ENCODE peak calls at places on chromosomes 2 and 18, in seven cellular contexts. One of them, this sample, is unnamed.

GRCh38 chr2:68052717-68053422 is 9.9 kb downstream of the C1D start:
- DNase-seq in GM12878: no peak
- DNase-seq in K562: no peak
- DNase-seq in NT2/D1: no peak
- DNase-seq in SK-N-SH: no peak
- DNase-seq in HepG2: no peak
- DNase-seq in H1: no peak
- DNase-seq in this sample: no peak

GRCh38 chr2:217277646-217278048 is 417.8 kb upstream of the TNP1 start:
- DNase-seq in GM12878: no peak
- DNase-seq in K562: no peak
- DNase-seq in NT2/D1: no peak
- DNase-seq in SK-N-SH: no peak
- DNase-seq in HepG2: peak; percentile 11
- DNase-seq in H1: no peak
- DNase-seq in this sample: no peak

GRCh38 chr2:128765822-128766221 is 447.2 kb upstream of the HS6ST1 start:
- DNase-seq in GM12878: no peak
- DNase-seq in K562: no peak
- DNase-seq in NT2/D1: no peak
- DNase-seq in SK-N-SH: no peak
- DNase-seq in HepG2: no peak
- DNase-seq in H1: peak; percentile 29
- DNase-seq in this sample: no peak

GRCh38 chr18:79242246-79242645 is 153.5 kb upstream of the NFATC1 start:
- DNase-seq in GM12878: no peak
- DNase-seq in K562: no peak
- DNase-seq in NT2/D1: no peak
- DNase-seq in SK-N-SH: no peak
- DNase-seq in HepG2: no peak
- DNase-seq in H1: no peak
- DNase-seq in this sample: no peak

GRCh38 chr2:203808041-203808750 is 59.4 kb upstream of the CTLA4 start:
- DNase-seq in GM12878: no peak
- DNase-seq in K562: no peak
- DNase-seq in NT2/D1: no peak
- DNase-seq in SK-N-SH: no peak
- DNase-seq in HepG2: no peak
- DNase-seq in H1: no peak
- DNase-seq in this sample: no peak

GRCh38 chr2:144382848-144383247 is 137.1 kb downstream of the ZEB2 start:
- DNase-seq in GM12878: peak; percentile 80
- DNase-seq in K562: no peak
- DNase-seq in NT2/D1: no peak
- DNase-seq in SK-N-SH: no peak
- DNase-seq in HepG2: no peak
- DNase-seq in H1: no peak
- DNase-seq in this sample: no peak

GRCh38 chr2:128362186-128362888 is 43.7 kb upstream of the HS6ST1 start:
- DNase-seq in GM12878: no peak
- DNase-seq in K562: no peak
- DNase-seq in NT2/D1: no peak
- DNase-seq in SK-N-SH: no peak
- DNase-seq in HepG2: no peak
- DNase-seq in H1: no peak
- DNase-seq in this sample: no peak

GRCh38 chr2:132670961-132671781 is 1.2 kb upstream of the LYPD1 start:
- DNase-seq in GM12878: no peak
- DNase-seq in K562: no peak
- DNase-seq in NT2/D1: peak; percentile 80
- DNase-seq in SK-N-SH: peak; percentile 27
- DNase-seq in HepG2: no peak
- DNase-seq in H1: peak; percentile 77
- DNase-seq in this sample: peak; percentile 27

GRCh38 chr2:47420214-47420613 is 17.3 kb downstream of the MSH2 start:
- DNase-seq in GM12878: no peak
- DNase-seq in K562: no peak
- DNase-seq in NT2/D1: no peak
- DNase-seq in SK-N-SH: no peak
- DNase-seq in HepG2: no peak
- DNase-seq in H1: no peak
- DNase-seq in this sample: no peak

GRCh38 chr18:9348079-9348671 is 13.6 kb downstream of the TWSG1 start:
- DNase-seq in GM12878: peak; percentile 60
- DNase-seq in K562: no peak
- DNase-seq in NT2/D1: no peak
- DNase-seq in SK-N-SH: no peak
- DNase-seq in HepG2: no peak
- DNase-seq in H1: no peak
- DNase-seq in this sample: no peak

GRCh38 chr2:66364495-66364992 is 70.4 kb upstream of the MEIS1 start:
- DNase-seq in GM12878: no peak
- DNase-seq in K562: no peak
- DNase-seq in NT2/D1: no peak
- DNase-seq in SK-N-SH: no peak
- DNase-seq in HepG2: no peak
- DNase-seq in H1: no peak
- DNase-seq in this sample: no peak

GRCh38 chr2:37993135-37993534 is 68.0 kb downstream of the RMDN2 start:
- DNase-seq in GM12878: no peak
- DNase-seq in K562: no peak
- DNase-seq in NT2/D1: no peak
- DNase-seq in SK-N-SH: no peak
- DNase-seq in HepG2: no peak
- DNase-seq in H1: no peak
- DNase-seq in this sample: no peak

GRCh38 chr2:120709608-120710041 is 26.0 kb upstream of the GLI2 start:
- DNase-seq in GM12878: no peak
- DNase-seq in K562: no peak
- DNase-seq in NT2/D1: peak; percentile 90
- DNase-seq in SK-N-SH: peak; percentile 63
- DNase-seq in HepG2: no peak
- DNase-seq in H1: no peak
- DNase-seq in this sample: no peak

GRCh38 chr2:191352536-191352935 is 107.3 kb downstream of the MYO1B start:
- DNase-seq in GM12878: no peak
- DNase-seq in K562: no peak
- DNase-seq in NT2/D1: no peak
- DNase-seq in SK-N-SH: no peak
- DNase-seq in HepG2: no peak
- DNase-seq in H1: no peak
- DNase-seq in this sample: no peak
- TF ChIP-seq YY1 in GM12878: no peak
- TF ChIP-seq YY1 in K562: no peak
- TF ChIP-seq YY1 in NT2/D1: no peak
- TF ChIP-seq YY1 in SK-N-SH: no peak
- TF ChIP-seq YY1 in HepG2: no peak
- TF ChIP-seq YY1 in H1: no peak
- TF ChIP-seq YY1 in this sample: no peak

DNA sequence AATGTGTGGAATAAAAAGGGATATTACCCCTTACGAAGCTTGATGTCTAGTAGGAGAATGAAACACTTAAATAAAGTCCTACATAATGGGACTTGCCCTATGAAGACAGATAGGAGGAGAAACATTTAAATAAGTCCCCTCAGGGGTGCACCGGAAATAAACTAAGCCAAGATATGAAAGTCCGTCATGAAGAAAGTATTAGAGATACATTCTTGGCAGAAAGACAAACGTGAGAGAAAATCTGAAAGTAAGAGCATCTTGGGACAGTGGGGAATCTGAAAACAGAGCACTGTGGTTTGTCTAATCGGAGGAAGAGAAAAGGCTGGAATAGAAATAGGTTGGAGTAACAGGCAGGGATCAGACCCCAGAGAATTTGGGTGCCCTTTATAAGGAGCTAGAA is 516.9 kb upstream of the DSEL start:
- DNase-seq in GM12878: no peak
- DNase-seq in K562: no peak
- DNase-seq in NT2/D1: no peak
- DNase-seq in SK-N-SH: no peak
- DNase-seq in HepG2: no peak
- DNase-seq in H1: no peak
- DNase-seq in this sample: no peak
- TF ChIP-seq YY1 in GM12878: no peak
- TF ChIP-seq YY1 in K562: no peak
- TF ChIP-seq YY1 in NT2/D1: no peak
- TF ChIP-seq YY1 in SK-N-SH: no peak
- TF ChIP-seq YY1 in HepG2: no peak
- TF ChIP-seq YY1 in H1: no peak
- TF ChIP-seq YY1 in this sample: no peak

GRCh38 chr2:112942654-112943002 is 31.7 kb downstream of the IL37 start:
- DNase-seq in GM12878: no peak
- DNase-seq in K562: no peak
- DNase-seq in NT2/D1: no peak
- DNase-seq in SK-N-SH: no peak
- DNase-seq in HepG2: peak; percentile 18
- DNase-seq in H1: no peak
- DNase-seq in this sample: no peak

GRCh38 chr2:112940859-112941258 is 29.9 kb downstream of the IL37 start:
- DNase-seq in GM12878: no peak
- DNase-seq in K562: no peak
- DNase-seq in NT2/D1: no peak
- DNase-seq in SK-N-SH: no peak
- DNase-seq in HepG2: no peak
- DNase-seq in H1: no peak
- DNase-seq in this sample: no peak

GRCh38 chr2:112944971-112945370 is 32.8 kb upstream of the IL36G start:
- DNase-seq in GM12878: no peak
- DNase-seq in K562: no peak
- DNase-seq in NT2/D1: no peak
- DNase-seq in SK-N-SH: no peak
- DNase-seq in HepG2: no peak
- DNase-seq in H1: no peak
- DNase-seq in this sample: no peak

GRCh38 chr2:112939425-112939824 is 28.5 kb downstream of the IL37 start:
- DNase-seq in GM12878: no peak
- DNase-seq in K562: no peak
- DNase-seq in NT2/D1: no peak
- DNase-seq in SK-N-SH: no peak
- DNase-seq in HepG2: no peak
- DNase-seq in H1: no peak
- DNase-seq in this sample: no peak

DNA sequence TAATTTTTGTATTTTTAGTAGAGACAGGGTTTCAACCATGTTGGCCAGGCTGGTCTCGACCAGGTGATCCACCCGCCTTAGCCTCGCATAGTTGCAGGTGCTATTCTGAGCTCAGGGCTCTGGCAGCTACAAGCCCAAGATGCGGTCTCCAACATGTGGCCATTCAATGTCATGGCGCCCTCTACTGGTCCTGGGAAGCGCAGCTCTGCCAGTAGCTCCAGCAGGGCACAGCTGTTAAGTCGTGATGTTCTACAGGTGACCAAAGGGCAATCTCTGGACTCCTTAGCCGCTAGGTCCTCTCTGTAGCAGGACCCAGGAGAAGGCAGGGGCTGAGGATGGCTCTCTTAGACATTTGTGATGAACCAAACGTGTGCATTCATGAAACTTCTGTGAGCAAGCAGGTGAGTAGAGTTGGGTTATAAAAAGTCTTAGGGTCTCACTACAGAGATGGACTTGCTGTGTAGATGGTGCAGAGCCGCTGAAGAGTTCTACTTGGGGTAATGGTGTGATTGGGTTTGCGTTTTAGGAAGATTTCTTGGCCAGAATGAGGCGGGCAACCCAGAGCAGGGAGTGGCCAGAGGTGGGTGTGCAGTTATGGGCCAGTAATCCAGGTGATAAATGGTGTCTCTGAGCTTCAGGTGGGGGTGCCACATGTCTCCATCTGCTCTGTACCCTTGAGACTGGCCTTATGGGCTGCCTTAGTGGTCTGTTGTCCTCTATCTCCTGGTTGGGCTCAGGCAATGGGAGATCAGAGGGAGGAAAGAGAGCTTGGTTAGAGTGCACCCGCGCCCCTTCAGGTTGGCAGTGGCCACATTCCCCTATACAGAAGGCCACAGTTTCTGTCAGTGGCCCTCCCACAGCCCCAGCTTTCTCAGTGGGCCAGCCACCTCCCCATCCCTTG is 31.0 kb downstream of the IL37 start:
- DNase-seq in GM12878: peak; percentile 19
- DNase-seq in K562: peak; percentile 70
- DNase-seq in NT2/D1: peak; percentile 81
- DNase-seq in SK-N-SH: peak; percentile 53
- DNase-seq in HepG2: peak; percentile 70
- DNase-seq in H1: peak; percentile 88
- DNase-seq in this sample: peak; percentile 64
- TF ChIP-seq YY1 in GM12878: peak; percentile 76
- TF ChIP-seq YY1 in K562: no peak
- TF ChIP-seq YY1 in NT2/D1: no peak
- TF ChIP-seq YY1 in SK-N-SH: no peak
- TF ChIP-seq YY1 in HepG2: no peak
- TF ChIP-seq YY1 in H1: no peak
- TF ChIP-seq YY1 in this sample: no peak

DNA sequence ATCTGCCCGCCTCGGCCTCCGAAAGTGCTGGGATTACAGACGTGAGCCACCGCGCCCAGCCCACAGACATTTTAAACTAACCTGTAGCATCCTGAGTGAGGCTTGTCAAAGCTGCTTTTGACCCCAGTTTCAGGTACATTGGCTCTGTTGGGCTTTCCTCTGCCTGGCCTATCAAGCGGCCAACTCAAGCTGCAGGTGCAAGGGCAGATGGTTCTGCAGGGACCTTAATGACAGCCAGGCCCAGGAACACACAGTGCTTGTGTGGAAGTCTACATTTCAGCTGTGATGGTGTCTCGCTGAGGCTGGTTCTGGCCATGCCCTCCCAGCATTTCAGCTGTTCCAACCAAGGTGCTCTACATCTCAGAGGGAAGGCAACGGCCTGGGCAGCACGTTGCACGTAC is 18.4 kb downstream of the INPP4A start:
- DNase-seq in GM12878: no peak
- DNase-seq in K562: no peak
- DNase-seq in NT2/D1: no peak
- DNase-seq in SK-N-SH: no peak
- DNase-seq in HepG2: no peak
- DNase-seq in H1: no peak
- DNase-seq in this sample: no peak
- TF ChIP-seq YY1 in GM12878: no peak
- TF ChIP-seq YY1 in K562: no peak
- TF ChIP-seq YY1 in NT2/D1: no peak
- TF ChIP-seq YY1 in SK-N-SH: no peak
- TF ChIP-seq YY1 in HepG2: no peak
- TF ChIP-seq YY1 in H1: no peak
- TF ChIP-seq YY1 in this sample: no peak

GRCh38 chr18:21163647-21164625 is 52.3 kb upstream of the ROCK1 start:
- DNase-seq in GM12878: no peak
- DNase-seq in K562: no peak
- DNase-seq in NT2/D1: no peak
- DNase-seq in SK-N-SH: no peak
- DNase-seq in HepG2: no peak
- DNase-seq in H1: no peak
- DNase-seq in this sample: no peak
- TF ChIP-seq YY1 in GM12878: no peak
- TF ChIP-seq YY1 in K562: no peak
- TF ChIP-seq YY1 in NT2/D1: no peak
- TF ChIP-seq YY1 in SK-N-SH: peak; percentile 62
- TF ChIP-seq YY1 in HepG2: no peak
- TF ChIP-seq YY1 in H1: no peak
- TF ChIP-seq YY1 in this sample: no peak